ENCODE peak calls at places on chromosome 20, in nine cellular contexts. X is Calu3; R is T-helper 17 cell; I is H9; J is 8988T; K is dorsolateral prefrontal cortex; Z is M059J; C is T-helper 2 cell treated with Interferon-gamma antibody and Interleukin-4, amounts not matched to agents 5 μg/mL and 100 μg/mL, for 36 hours; F is stimulated activated CD8-positive, alpha-beta memory T cell treated with anti-CD3 and anti-CD28 coated beads, Interleukin-7, amount 100 ng/mL, for 4 hours. Q is an unnamed sample.

GRCh38 chr20:49894073-49894470 is 21.3 kb downstream of the SPATA2 start:
- DNase-seq in X (no peak), R (no peak), I (no peak), J (no peak), K (no peak), Z (no peak), C (no peak), F (no peak), Q (no peak)

GRCh38 chr20:57838670-57839142 is 128.9 kb upstream of the PMEPA1 start:
- DNase-seq in X (no peak), R (no peak), I (peak), J (no peak), K (no peak), Z (no peak), C (no peak), F (no peak), Q (no peak)

GRCh38 chr20:38144608-38145093 is 20.4 kb downstream of the TGM2 start:
- DNase-seq in X (no peak), R (no peak), I (no peak), J (no peak), K (no peak), Z (no peak), C (no peak), F (no peak), Q (no peak)

GRCh38 chr20:45358282-45359068 is 4.5 kb upstream of the SYS1 start:
- DNase-seq in X (no peak), R (no peak), I (no peak), J (no peak), K (peak), Z (peak), C (no peak), F (no peak), Q (peak)

GRCh38 chr20:2005359-2005758 is 11.5 kb upstream of the PDYN start:
- DNase-seq in X (no peak), R (no peak), I (peak), J (no peak), K (no peak), Z (peak), C (peak), F (no peak), Q (no peak)

GRCh38 chr20:6814945-6815344 is 47.5 kb downstream of the BMP2 start:
- DNase-seq in X (no peak), R (no peak), I (no peak), J (no peak), K (no peak), Z (no peak), C (no peak), F (no peak), Q (no peak)

GRCh38 chr20:20710847-20711315 is 1.6 kb downstream of the RALGAPA2 start:
- DNase-seq in X (peak), R (no peak), I (no peak), J (no peak), K (no peak), Z (peak), C (peak), F (no peak), Q (no peak)

GRCh38 chr20:58441723-58442122 is 52.7 kb downstream of the VAPB start:
- DNase-seq in X (no peak), R (no peak), I (no peak), J (no peak), K (no peak), Z (no peak), C (no peak), F (no peak), Q (no peak)

GRCh38 chr20:21315138-21315537 is 12.0 kb downstream of the XRN2 start:
- DNase-seq in X (no peak), R (no peak), I (no peak), J (no peak), K (no peak), Z (peak), C (peak), F (no peak), Q (no peak)

GRCh38 chr20:22282696-22283095 is 301.7 kb downstream of the FOXA2 start:
- DNase-seq in X (no peak), R (no peak), I (no peak), J (no peak), K (no peak), Z (no peak), C (no peak), F (no peak), Q (no peak)

GRCh38 chr20:15742076-15742475 is 831.2 kb downstream of the KIF16B start:
- DNase-seq in X (no peak), R (no peak), I (no peak), J (no peak), K (no peak), Z (no peak), C (no peak), F (no peak), Q (no peak)

GRCh38 chr20:50376888-50377459 is 133.2 kb upstream of the PTPN1 start:
- DNase-seq in X (no peak), R (no peak), I (no peak), J (no peak), K (no peak), Z (peak), C (no peak), F (no peak), Q (no peak)

GRCh38 chr20:41095110-41095969 is 42.0 kb upstream of the PLCG1 start:
- DNase-seq in X (peak), R (peak), I (no peak), J (peak), K (peak), Z (peak), C (peak), F (peak), Q (peak)

GRCh38 chr20:21303061-21303871 is at the start of gene XRN2:
- DNase-seq in X (peak), R (peak), I (peak), J (peak), K (peak), Z (peak), C (peak), F (peak), Q (peak)

GRCh38 chr20:504632-505075 is 38.9 kb downstream of the CSNK2A1 start:
- DNase-seq in X (no peak), R (no peak), I (no peak), J (no peak), K (no peak), Z (no peak), C (no peak), F (no peak), Q (no peak)

GRCh38 chr20:9103955-9104354 is 35.1 kb downstream of the PLCB4 start:
- DNase-seq in X (no peak), R (no peak), I (no peak), J (no peak), K (no peak), Z (peak), C (no peak), F (no peak), Q (no peak)